ENCODE peak calls at places on chromosomes 16 and 17, in nine cellular contexts. I is choroid plexus epithelial cell; X is EL; K is naive thymus-derived CD8-positive, alpha-beta T cell; V is transverse colon; R is AG09319; T is stimulated activated CD4-positive, alpha-beta T cell treated with anti-CD3 and anti-CD28 coated beads, Interleukin-12 subunit alpha, Interleukin-12 subunit beta, amount 100 ng/mL, for 4 hours; O is naive B cell; Y is GM12892. B is an unnamed sample.

GRCh38 chr16:19771796-19772195 is 53.7 kb downstream of the IQCK start:
- DNase-seq in I (no peak), X (no peak), K (no peak), V (no peak), R (no peak), T (no peak), O (no peak), Y (no peak), B (no peak)

GRCh38 chr16:83973581-83974385 is 5.7 kb downstream of the NECAB2 start:
- DNase-seq in I (no peak), X (no peak), K (no peak), V (no peak), R (no peak), T (no peak), O (no peak), Y (no peak), B (no peak)

GRCh38 chr17:4704991-4705390 is 1.1 kb upstream of the PELP1 start:
- DNase-seq in I (no peak), X (no peak), K (no peak), V (no peak), R (no peak), T (no peak), O (no peak), Y (no peak), B (no peak)

GRCh38 chr17:74432484-74433391 is 850 bp downstream of the GPRC5C start:
- DNase-seq in I (no peak), X (no peak), K (no peak), V (no peak), R (no peak), T (no peak), O (no peak), Y (no peak), B (no peak)

GRCh38 chr16:55021595-55022475 is 91.2 kb downstream of the IRX5 start:
- DNase-seq in I (peak), X (peak), K (no peak), V (peak), R (no peak), T (no peak), O (no peak), Y (no peak), B (peak)

GRCh38 chr17:17783121-17783824 is 53.5 kb downstream of the SREBF1 start:
- DNase-seq in I (peak), X (peak), K (peak), V (peak), R (no peak), T (peak), O (no peak), Y (no peak), B (peak)

GRCh38 chr16:85649411-85649977 is 36.4 kb downstream of the GSE1 start:
- DNase-seq in I (no peak), X (no peak), K (no peak), V (no peak), R (no peak), T (no peak), O (no peak), Y (no peak), B (no peak)

GRCh38 chr17:79902146-79902791 is 63.0 kb upstream of the CBX4 start:
- DNase-seq in I (no peak), X (no peak), K (no peak), V (no peak), R (no peak), T (no peak), O (no peak), Y (no peak), B (no peak)

GRCh38 chr17:7004398-7005253 is 7.8 kb upstream of the RNASEK start:
- DNase-seq in I (peak), X (peak), K (peak), V (no peak), R (no peak), T (no peak), O (peak), Y (no peak), B (peak)

GRCh38 chr17:3796822-3797170 is 4.2 kb downstream of the ITGAE start:
- DNase-seq in I (no peak), X (no peak), K (no peak), V (no peak), R (no peak), T (no peak), O (no peak), Y (no peak), B (no peak)

GRCh38 chr16:12728471-12728870 is 75.2 kb downstream of the CPPED1 start:
- DNase-seq in I (no peak), X (no peak), K (no peak), V (no peak), R (no peak), T (no peak), O (no peak), Y (no peak), B (no peak)

GRCh38 chr17:4919511-4920047 is 12.5 kb upstream of the GP1BA start:
- DNase-seq in I (no peak), X (no peak), K (no peak), V (no peak), R (no peak), T (no peak), O (no peak), Y (no peak), B (no peak)

GRCh38 chr17:76239538-76240274 is 587 bp downstream of the RNF157 start:
- DNase-seq in I (no peak), X (no peak), K (peak), V (no peak), R (no peak), T (peak), O (no peak), Y (no peak), B (peak)

GRCh38 chr16:28863929-28864886 is 565 bp downstream of the SH2B1 start:
- DNase-seq in I (peak), X (peak), K (peak), V (peak), R (no peak), T (no peak), O (no peak), Y (no peak), B (peak)

GRCh38 chr16:14629612-14629918 is 495 bp downstream of the PARN start:
- DNase-seq in I (no peak), X (peak), K (no peak), V (no peak), R (no peak), T (no peak), O (no peak), Y (no peak), B (peak)

GRCh38 chr17:77541995-77542394 is 401.2 kb downstream of the SEC14L1 start:
- DNase-seq in I (no peak), X (no peak), K (no peak), V (no peak), R (no peak), T (no peak), O (no peak), Y (no peak), B (no peak)

GRCh38 chr16:23185661-23186060 is 3.1 kb downstream of the SCNN1G start:
- DNase-seq in I (no peak), X (no peak), K (no peak), V (no peak), R (no peak), T (no peak), O (no peak), Y (no peak), B (no peak)

GRCh38 chr16:6427621-6428020 is 905.0 kb upstream of the RBFOX1 start:
- DNase-seq in I (no peak), X (no peak), K (no peak), V (no peak), R (no peak), T (no peak), O (no peak), Y (no peak), B (no peak)

GRCh38 chr17:2468270-2468669 is 43.4 kb downstream of the METTL16 start:
- DNase-seq in I (no peak), X (no peak), K (no peak), V (no peak), R (peak), T (no peak), O (no peak), Y (no peak), B (peak)

GRCh38 chr17:67474081-67474661 is 97.1 kb downstream of the PITPNC1 start:
- DNase-seq in I (peak), X (peak), K (no peak), V (no peak), R (peak), T (no peak), O (no peak), Y (no peak), B (no peak)

GRCh38 chr16:27222499-27223225 is 19.3 kb downstream of the KDM8 start:
- DNase-seq in I (peak), X (peak), K (no peak), V (peak), R (peak), T (no peak), O (no peak), Y (no peak), B (peak)

GRCh38 chr17:17745476-17746455 is 64.5 kb downstream of the RAI1 start:
- DNase-seq in I (no peak), X (no peak), K (no peak), V (no peak), R (no peak), T (no peak), O (no peak), Y (no peak), B (no peak)

GRCh38 chr16:8861563-8862308 is 7.1 kb downstream of the CARHSP1 start:
- DNase-seq in I (no peak), X (no peak), K (no peak), V (no peak), R (no peak), T (no peak), O (no peak), Y (no peak), B (no peak)

GRCh38 chr17:76820039-76820438 is 48.2 kb upstream of the MGAT5B start:
- DNase-seq in I (no peak), X (no peak), K (no peak), V (no peak), R (no peak), T (no peak), O (peak), Y (no peak), B (no peak)

GRCh38 chr16:12602811-12603698 is 200.6 kb downstream of the CPPED1 start:
- DNase-seq in I (no peak), X (no peak), K (no peak), V (no peak), R (no peak), T (no peak), O (no peak), Y (no peak), B (no peak)

GRCh38 chr16:16048904-16049582 is 99.6 kb downstream of the ABCC1 start:
- DNase-seq in I (no peak), X (no peak), K (no peak), V (no peak), R (no peak), T (no peak), O (no peak), Y (no peak), B (no peak)

GRCh38 chr17:82300707-82301270 is 16.6 kb downstream of the CD7 start:
- DNase-seq in I (peak), X (peak), K (peak), V (peak), R (no peak), T (peak), O (peak), Y (no peak), B (peak)